ENCODE peak calls at places on chromosomes 1 and 21, in ten cellular contexts. L is cardiac muscle cell; O is upper lobe of left lung; F is IMR-90; Q is CD4-positive, CD25-positive, alpha-beta regulatory T cell; C is ascending aorta; B is A549; Y is DND-41; N is heart right ventricle; M is gastrocnemius medialis. P is an unnamed sample. For H3K4me1, the result is how much of the 10 kb centered on the place peaks cover.

GRCh38 chr1:207867136-207868081 is 43.5 kb downstream of the CD34 start:
- DNase-seq in O (peak), N (peak), L (no peak), C (peak), M (peak), F (no peak), B (no peak), Y (peak), Q (peak), P (peak)

GRCh38 chr1:33661791-33662190 is 189.3 kb downstream of the ZSCAN20 start:
- DNase-seq in M (no peak), F (no peak), O (no peak), N (no peak), Q (no peak), L (no peak), C (no peak), Y (no peak), B (no peak), P (no peak)

GRCh38 chr1:28329395-28330153 is 734 bp downstream of the MED18 start:
- DNase-seq in Y (no peak), L (peak), N (peak), M (no peak), O (peak), C (peak), B (no peak), F (peak), Q (peak), P (peak)

GRCh38 chr1:91757760-91758545 is 128.0 kb downstream of the TGFBR3 start:
- DNase-seq in Q (no peak), O (no peak), F (peak), C (no peak), Y (no peak), N (no peak), L (no peak), M (no peak), B (no peak), P (no peak)

GRCh38 chr1:94120983-94121382 is at the start of gene ABCA4:
- DNase-seq in O (no peak), C (no peak), Q (no peak), L (no peak), F (no peak), M (no peak), N (no peak), B (no peak), Y (no peak), P (no peak)

GRCh38 chr1:78096976-78097375 is 51.2 kb downstream of the GIPC2 start:
- DNase-seq in F (no peak), M (no peak), O (no peak), Y (no peak), N (no peak), Q (no peak), B (no peak), C (no peak), L (peak), P (no peak)

GRCh38 chr1:224901087-224901486 is 28.4 kb upstream of the DNAH14 start:
- DNase-seq in M (no peak), F (no peak), Q (no peak), L (no peak), C (no peak), O (no peak), N (no peak), Y (no peak), B (no peak), P (no peak)

GRCh38 chr1:39395357-39395831 is 96.0 kb upstream of the BMP8A start:
- DNase-seq in Y (no peak), L (peak), B (peak), N (no peak), O (no peak), M (no peak), Q (no peak), F (peak), C (no peak), P (no peak)

GRCh38 chr1:19037659-19038058 is 81.2 kb upstream of the IFFO2 start:
- DNase-seq in F (no peak), M (no peak), N (no peak), Y (no peak), O (no peak), C (peak), L (no peak), B (no peak), Q (no peak), P (no peak)

GRCh38 chr1:17792421-17792820 is 37.3 kb downstream of the ACTL8 start:
- DNase-seq in B (no peak), N (no peak), O (no peak), M (no peak), L (no peak), Y (no peak), Q (no peak), C (peak), F (no peak), P (no peak)

GRCh38 chr1:160657477-160657820 is 10.6 kb upstream of the SLAMF1 start:
- DNase-seq in L (peak), O (no peak), M (no peak), Q (no peak), B (no peak), C (no peak), Y (no peak), N (no peak), F (no peak), P (no peak)

GRCh38 chr1:93815738-93816110 is 63.3 kb downstream of the DNTTIP2 start:
- DNase-seq in O (no peak), F (no peak), L (no peak), M (no peak), N (no peak), C (peak), Q (no peak), Y (no peak), B (no peak), P (no peak)

GRCh38 chr1:67747667-67748066 is 62.7 kb downstream of the GADD45A start:
- DNase-seq in L (peak), B (no peak), M (no peak), Q (no peak), C (no peak), F (peak), O (no peak), N (no peak), Y (no peak), P (no peak)

GRCh38 chr1:5743435-5744095 is 248.7 kb downstream of the NPHP4 start:
- DNase-seq in Y (no peak), F (no peak), O (peak), L (no peak), B (no peak), C (no peak), Q (no peak), N (no peak), M (no peak), P (no peak)

GRCh38 chr21:26783801-26784200 is 61.4 kb downstream of the ADAMTS1 start:
- DNase-seq in B (no peak), Y (no peak), M (no peak), L (peak), Q (no peak), O (no peak), F (no peak), N (no peak), C (no peak), P (no peak)

GRCh38 chr1:24501371-24502167 is 1.1 kb upstream of the RCAN3 start:
- DNase-seq in M (no peak), Q (peak), L (peak), N (no peak), Y (no peak), C (no peak), O (peak), F (no peak), B (peak), P (peak)

GRCh38 chr1:23367451-23367790 is 2.2 kb downstream of the ZNF436 start:
- DNase-seq in B (no peak), M (no peak), Q (peak), L (no peak), F (no peak), O (peak), Y (no peak), N (no peak), C (no peak), P (no peak)

DNA sequence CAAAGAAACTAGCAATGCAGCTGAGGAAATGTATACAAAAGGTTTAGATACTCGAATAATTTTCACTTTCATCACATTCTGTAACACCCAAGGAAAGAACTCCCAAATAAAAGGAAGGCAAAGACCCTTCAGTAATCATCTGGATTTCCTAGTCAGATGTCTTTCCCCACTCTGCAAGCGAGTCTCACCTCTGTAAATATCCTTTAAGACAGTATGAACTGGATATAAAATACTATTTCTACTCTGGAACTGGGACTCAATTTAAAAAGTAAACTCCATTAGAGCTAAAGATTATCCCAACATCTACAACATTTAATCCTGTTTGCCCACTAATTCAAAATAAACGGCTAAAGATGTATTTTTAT is 27.0 kb downstream of the C2CD2 start:
- DNase-seq in O (no peak), Y (no peak), B (no peak), M (no peak), Q (no peak), L (no peak), F (no peak), N (no peak), C (no peak), P (no peak)
- H3K4me3 ChIP-seq in O (peak), Y (peak), B (no peak), M (peak), Q (peak), L (no peak), F (peak), N (peak), C (peak), P (peak)

GRCh38 chr1:156492013-156492590 is 8.5 kb downstream of the MEF2D start:
- DNase-seq in O (no peak), C (no peak), L (no peak), Q (no peak), B (no peak), M (no peak), N (no peak), Y (no peak), F (no peak), P (no peak)

GRCh38 chr1:156492591-156493080 is 7.9 kb downstream of the MEF2D start:
- DNase-seq in N (peak), B (no peak), Q (no peak), Y (no peak), M (no peak), L (no peak), C (no peak), O (no peak), F (no peak), P (no peak)

GRCh38 chr1:156494309-156494895 is 6.2 kb downstream of the MEF2D start:
- DNase-seq in B (no peak), N (no peak), Y (no peak), Q (no peak), L (no peak), O (no peak), M (no peak), C (no peak), F (no peak), P (no peak)

GRCh38 chr1:156493154-156493631 is 7.4 kb downstream of the MEF2D start:
- DNase-seq in B (no peak), L (no peak), O (no peak), M (peak), N (peak), Y (no peak), Q (no peak), C (no peak), F (no peak), P (peak)

DNA sequence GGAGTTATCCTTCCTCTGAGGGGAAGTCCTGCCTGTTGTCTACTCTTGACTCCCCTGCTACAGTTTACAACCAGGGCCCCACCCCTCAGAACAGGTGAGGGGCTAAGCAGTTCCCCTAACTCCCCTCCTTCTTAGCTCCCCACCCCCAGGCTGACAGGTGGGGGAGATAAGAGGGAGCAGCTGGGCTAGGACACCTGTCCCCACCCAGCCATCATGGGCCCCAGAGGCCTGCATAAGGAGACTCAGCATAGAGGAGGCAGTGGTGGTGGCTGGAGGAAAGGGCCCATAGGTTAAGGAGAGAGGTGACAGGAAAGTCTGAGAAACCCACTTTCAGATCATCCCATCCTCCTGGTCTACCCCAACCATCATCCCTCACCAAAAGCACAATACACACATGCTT is 6.8 kb downstream of the MEF2D start:
- DNase-seq in F (no peak), L (no peak), N (no peak), M (no peak), Q (no peak), C (no peak), B (no peak), O (no peak), Y (no peak), P (no peak)
- H3K4me1 ChIP-seq in F (half or more), L (half or more), N (half or more), M (half or more), Q (half or more), C (half or more), B (half or more), O (half or more), Y (under half), P (half or more)

GRCh38 chr1:223230161-223230881 is 87.3 kb upstream of the TLR5 start:
- DNase-seq in B (no peak), O (no peak), F (peak), N (no peak), L (peak), M (no peak), C (no peak), Q (peak), Y (peak), P (no peak)
- H3K4me3 ChIP-seq in B (no peak), O (no peak), F (peak), N (no peak), L (no peak), M (no peak), C (no peak), Q (peak), Y (no peak), P (no peak)

GRCh38 chr1:14825396-14825795 is 226.9 kb downstream of the KAZN start:
- DNase-seq in C (no peak), Q (no peak), N (no peak), Y (no peak), F (no peak), L (no peak), O (no peak), B (no peak), M (no peak), P (no peak)

GRCh38 chr1:14822493-14822892 is 224.0 kb downstream of the KAZN start:
- DNase-seq in M (no peak), O (no peak), N (no peak), Q (no peak), L (no peak), Y (no peak), C (no peak), B (no peak), F (no peak), P (no peak)

GRCh38 chr1:14820320-14821085 is 222.0 kb downstream of the KAZN start:
- DNase-seq in F (no peak), B (no peak), O (no peak), M (no peak), Y (no peak), C (no peak), Q (no peak), L (no peak), N (no peak), P (no peak)

GRCh38 chr1:14824314-14824915 is 225.9 kb downstream of the KAZN start:
- DNase-seq in B (no peak), Y (no peak), O (no peak), L (no peak), M (no peak), N (no peak), C (no peak), Q (no peak), F (no peak), P (no peak)

GRCh38 chr1:14822996-14823395 is 224.5 kb downstream of the KAZN start:
- DNase-seq in C (no peak), M (no peak), L (no peak), F (no peak), Q (no peak), O (no peak), B (no peak), Y (no peak), N (no peak), P (no peak)
- H3K4me1 ChIP-seq in C (under half), M (under half), L (under half), F (under half), Q (under half), O (under half), B (under half), Y (under half), N (under half), P (under half)

DNA sequence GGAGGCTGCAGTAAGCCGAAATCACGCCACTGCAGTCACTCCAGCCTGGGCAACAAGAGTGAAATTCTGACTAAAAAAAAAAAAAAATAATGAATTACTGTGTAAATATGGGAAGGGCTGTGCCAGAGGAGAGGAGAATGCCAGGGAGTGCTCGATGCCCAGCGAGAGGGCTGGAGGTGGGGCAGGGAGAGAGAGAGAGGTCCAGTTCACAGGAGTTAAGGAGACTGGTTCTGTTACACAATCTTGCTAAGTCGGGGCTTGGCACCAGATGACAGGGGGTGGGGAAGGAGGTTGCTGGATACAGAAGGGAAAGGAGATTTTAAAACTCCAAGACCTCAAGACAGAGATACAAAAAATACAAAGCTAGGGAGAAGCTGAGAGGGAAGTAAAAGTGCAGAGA is 1.2 kb downstream of the SELENBP1 start:
- DNase-seq in N (peak), F (peak), Y (no peak), B (no peak), C (peak), L (peak), M (peak), Q (no peak), O (peak), P (peak)
- H3K4me3 ChIP-seq in N (peak), F (no peak), Y (no peak), B (no peak), C (peak), L (no peak), M (peak), Q (no peak), O (peak), P (no peak)

GRCh38 chr1:35559317-35559944 is 1.8 kb downstream of the NCDN start:
- DNase-seq in L (no peak), C (no peak), Q (no peak), O (no peak), N (no peak), B (no peak), Y (no peak), F (no peak), M (no peak), P (no peak)

GRCh38 chr1:35563166-35563565 is 5.6 kb downstream of the NCDN start:
- DNase-seq in F (no peak), M (no peak), N (no peak), L (no peak), O (no peak), Y (no peak), C (no peak), Q (no peak), B (no peak), P (no peak)

GRCh38 chr1:35561972-35562680 is 4.5 kb downstream of the NCDN start:
- DNase-seq in Y (no peak), L (no peak), Q (no peak), N (no peak), F (no peak), O (no peak), B (no peak), C (no peak), M (no peak), P (no peak)

GRCh38 chr1:35560256-35561225 is 2.9 kb downstream of the NCDN start:
- DNase-seq in Y (no peak), C (no peak), M (peak), B (no peak), N (peak), L (no peak), F (no peak), O (no peak), Q (no peak), P (peak)

DNA sequence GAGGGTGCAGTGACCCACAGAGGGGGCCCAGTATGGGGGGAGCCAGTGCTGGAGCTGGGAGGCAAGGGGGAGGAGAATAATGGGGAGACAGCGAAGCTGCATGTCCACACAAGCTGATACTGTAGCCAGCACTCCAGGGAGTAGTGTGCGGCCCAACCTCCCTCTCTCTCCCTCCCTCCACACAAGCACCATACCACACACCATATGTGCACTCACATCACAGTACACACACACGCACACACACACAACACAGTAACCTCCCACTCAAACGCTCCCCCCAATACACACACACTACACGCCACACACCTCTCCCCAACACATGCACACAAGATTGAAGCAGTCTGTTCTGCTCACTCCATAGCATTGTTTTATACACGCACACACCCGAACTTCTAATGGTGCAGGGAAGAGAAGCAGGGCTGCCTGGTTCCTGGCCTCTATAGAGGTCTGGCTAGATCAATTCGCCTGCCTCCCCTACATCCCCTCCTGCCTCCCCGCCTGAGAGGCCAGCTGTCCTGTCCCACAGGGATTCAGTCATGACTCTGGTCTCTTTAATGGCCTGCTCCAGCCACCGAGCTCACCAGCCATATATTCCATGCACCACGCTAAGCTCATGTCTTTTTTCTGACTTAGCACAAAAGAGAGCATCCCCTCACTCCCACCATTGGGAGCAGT is 3.8 kb downstream of the NCDN start:
- DNase-seq in M (no peak), O (no peak), Q (no peak), N (no peak), Y (no peak), F (no peak), L (no peak), B (no peak), C (no peak), P (no peak)
- H3K4me1 ChIP-seq in M (under half), O (under half), Q (under half), N (under half), Y (under half), F (under half), L (under half), B (under half), C (under half), P (under half)

DNA sequence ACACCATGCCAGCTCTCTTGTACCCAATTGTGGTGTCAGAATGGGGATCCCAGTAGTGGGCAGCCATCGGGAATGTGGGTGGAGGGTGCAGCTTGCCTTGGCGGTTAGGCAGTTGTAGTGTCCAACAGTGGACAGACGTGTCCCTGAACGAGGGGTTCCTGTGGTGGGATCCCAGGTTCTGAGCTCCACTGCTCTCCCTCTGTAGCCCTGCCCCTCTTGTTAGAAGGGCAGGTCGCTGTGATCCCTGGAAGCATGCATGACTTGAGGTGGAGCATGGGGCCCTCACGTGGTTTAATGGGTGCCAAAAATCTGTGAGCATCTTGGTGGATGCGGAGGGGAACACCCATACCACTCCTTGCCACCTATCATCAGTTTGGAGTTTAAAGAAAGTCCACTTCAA is 4.3 kb downstream of the GALNT2 start:
- DNase-seq in O (no peak), M (no peak), L (no peak), B (no peak), Y (no peak), F (no peak), Q (no peak), N (no peak), C (no peak), P (no peak)
- H3K4me3 ChIP-seq in O (no peak), M (no peak), L (no peak), B (no peak), Y (peak), F (no peak), Q (no peak), N (no peak), C (no peak), P (no peak)

GRCh38 chr1:3910769-3911520 is 10.9 kb upstream of the C1orf174 start:
- DNase-seq in F (peak), Q (peak), Y (peak), C (no peak), M (no peak), O (peak), L (peak), B (peak), N (peak), P (peak)

GRCh38 chr1:3911521-3911845 is 11.4 kb upstream of the C1orf174 start:
- DNase-seq in F (no peak), M (no peak), C (no peak), Y (no peak), N (no peak), O (no peak), B (no peak), Q (no peak), L (no peak), P (no peak)

GRCh38 chr1:3908886-3909517 is 8.9 kb upstream of the C1orf174 start:
- DNase-seq in B (no peak), Q (no peak), O (no peak), N (no peak), F (no peak), L (no peak), M (no peak), Y (no peak), C (no peak), P (no peak)

GRCh38 chr1:3909615-3910014 is 9.5 kb upstream of the C1orf174 start:
- DNase-seq in Y (no peak), F (no peak), L (no peak), B (no peak), M (no peak), C (no peak), O (no peak), Q (no peak), N (no peak), P (peak)

GRCh38 chr1:3910049-3910731 is 10.1 kb upstream of the C1orf174 start:
- DNase-seq in L (no peak), M (no peak), O (no peak), N (no peak), C (no peak), Q (no peak), F (no peak), Y (no peak), B (no peak), P (no peak)
- H3K4me1 ChIP-seq in L (under half), M (under half), O (under half), N (under half), C (under half), Q (under half), F (under half), Y (under half), B (under half), P (under half)

P was measured in pancreas.